ENCODE peak calls at places on chromosomes 3 and 15, in six cellular contexts. One of them, this sample, is unnamed.

GRCh38 chr3:180123928-180124327 is 87.2 kb upstream of the PEX5L start:
- DNase-seq in frontal cortex: no peak
- DNase-seq in right cardiac atrium: no peak
- DNase-seq in GM04504: no peak
- DNase-seq in KG1: no peak
- DNase-seq in left colon: no peak
- DNase-seq in this sample: no peak

GRCh38 chr15:52810346-52810745 is 20.2 kb upstream of the ONECUT1 start:
- DNase-seq in KG1: no peak
- DNase-seq in GM04504: no peak
- DNase-seq in frontal cortex: no peak
- DNase-seq in left colon: no peak
- DNase-seq in right cardiac atrium: no peak
- DNase-seq in this sample: no peak

GRCh38 chr3:150495563-150496168 is 50.6 kb downstream of the SERP1 start:
- DNase-seq in frontal cortex: peak
- DNase-seq in KG1: no peak
- DNase-seq in right cardiac atrium: no peak
- DNase-seq in left colon: no peak
- DNase-seq in GM04504: peak
- DNase-seq in this sample: no peak

GRCh38 chr3:51955893-51956770 is 951 bp downstream of the GPR62 start:
- DNase-seq in frontal cortex: peak
- DNase-seq in GM04504: no peak
- DNase-seq in KG1: peak
- DNase-seq in left colon: no peak
- DNase-seq in right cardiac atrium: peak
- DNase-seq in this sample: no peak

GRCh38 chr3:19293295-19293694 is 145.0 kb downstream of the KCNH8 start:
- DNase-seq in KG1: no peak
- DNase-seq in GM04504: no peak
- DNase-seq in left colon: no peak
- DNase-seq in frontal cortex: no peak
- DNase-seq in right cardiac atrium: no peak
- DNase-seq in this sample: no peak

GRCh38 chr3:197546307-197547085 is 9.3 kb downstream of the BDH1 start:
- DNase-seq in right cardiac atrium: no peak
- DNase-seq in GM04504: no peak
- DNase-seq in frontal cortex: no peak
- DNase-seq in left colon: no peak
- DNase-seq in KG1: no peak
- DNase-seq in this sample: no peak

GRCh38 chr15:57680021-57680420 is 26.5 kb upstream of the POLR2M start:
- DNase-seq in frontal cortex: no peak
- DNase-seq in right cardiac atrium: no peak
- DNase-seq in GM04504: peak
- DNase-seq in KG1: no peak
- DNase-seq in left colon: no peak
- DNase-seq in this sample: no peak

GRCh38 chr15:46933332-46933731 is 784.0 kb upstream of the SEMA6D start:
- DNase-seq in GM04504: no peak
- DNase-seq in KG1: no peak
- DNase-seq in left colon: no peak
- DNase-seq in right cardiac atrium: no peak
- DNase-seq in frontal cortex: no peak
- DNase-seq in this sample: no peak

GRCh38 chr3:28682126-28682525 is 333.5 kb upstream of the AZI2 start:
- DNase-seq in frontal cortex: no peak
- DNase-seq in right cardiac atrium: no peak
- DNase-seq in left colon: no peak
- DNase-seq in KG1: no peak
- DNase-seq in GM04504: no peak
- DNase-seq in this sample: no peak

GRCh38 chr3:58560771-58561311 is 16.4 kb downstream of the FAM107A start:
- DNase-seq in KG1: no peak
- DNase-seq in right cardiac atrium: no peak
- DNase-seq in left colon: no peak
- DNase-seq in frontal cortex: peak
- DNase-seq in GM04504: peak
- DNase-seq in this sample: no peak

GRCh38 chr3:196886175-196886574 is 18.5 kb downstream of the SENP5 start:
- DNase-seq in left colon: no peak
- DNase-seq in GM04504: no peak
- DNase-seq in KG1: no peak
- DNase-seq in right cardiac atrium: no peak
- DNase-seq in frontal cortex: no peak
- DNase-seq in this sample: no peak

GRCh38 chr3:166425900-166426611 is 588.8 kb upstream of the BCHE start:
- DNase-seq in left colon: no peak
- DNase-seq in GM04504: no peak
- DNase-seq in KG1: no peak
- DNase-seq in right cardiac atrium: no peak
- DNase-seq in frontal cortex: no peak
- DNase-seq in this sample: peak

GRCh38 chr3:171876651-171877272 is 33.6 kb downstream of the TMEM212 start:
- DNase-seq in right cardiac atrium: no peak
- DNase-seq in frontal cortex: no peak
- DNase-seq in left colon: no peak
- DNase-seq in KG1: no peak
- DNase-seq in GM04504: peak
- DNase-seq in this sample: no peak

GRCh38 chr3:10945683-10946287 is 46.8 kb upstream of the SLC6A1 start:
- DNase-seq in GM04504: peak
- DNase-seq in KG1: peak
- DNase-seq in frontal cortex: peak
- DNase-seq in right cardiac atrium: peak
- DNase-seq in left colon: no peak
- DNase-seq in this sample: peak

GRCh38 chr15:58369261-58369699 is 62.5 kb upstream of the LIPC start:
- DNase-seq in KG1: no peak
- DNase-seq in GM04504: peak
- DNase-seq in left colon: no peak
- DNase-seq in right cardiac atrium: no peak
- DNase-seq in frontal cortex: no peak
- DNase-seq in this sample: no peak

GRCh38 chr3:75144396-75144795 is 519.7 kb upstream of the FRG2C start:
- DNase-seq in right cardiac atrium: no peak
- DNase-seq in KG1: no peak
- DNase-seq in GM04504: no peak
- DNase-seq in frontal cortex: no peak
- DNase-seq in left colon: no peak
- DNase-seq in this sample: no peak

GRCh38 chr3:117630885-117631284 is 921.3 kb downstream of the TUSC7 start:
- DNase-seq in frontal cortex: no peak
- DNase-seq in GM04504: no peak
- DNase-seq in KG1: no peak
- DNase-seq in left colon: no peak
- DNase-seq in right cardiac atrium: no peak
- DNase-seq in this sample: no peak

GRCh38 chr15:93018574-93018973 is 70.4 kb downstream of the RGMA start:
- DNase-seq in right cardiac atrium: peak
- DNase-seq in GM04504: no peak
- DNase-seq in left colon: no peak
- DNase-seq in frontal cortex: no peak
- DNase-seq in KG1: no peak
- DNase-seq in this sample: no peak

GRCh38 chr3:50708620-50709019 is 33.9 kb downstream of the DOCK3 start:
- DNase-seq in frontal cortex: no peak
- DNase-seq in left colon: no peak
- DNase-seq in KG1: no peak
- DNase-seq in right cardiac atrium: no peak
- DNase-seq in GM04504: no peak
- DNase-seq in this sample: no peak

GRCh38 chr15:100899601-100900000 is 19.6 kb upstream of the LRRK1 start:
- DNase-seq in left colon: no peak
- DNase-seq in frontal cortex: no peak
- DNase-seq in GM04504: no peak
- DNase-seq in KG1: no peak
- DNase-seq in right cardiac atrium: no peak
- DNase-seq in this sample: no peak

GRCh38 chr3:77348244-77348855 is 308.5 kb downstream of the ROBO2 start:
- DNase-seq in frontal cortex: no peak
- DNase-seq in GM04504: no peak
- DNase-seq in left colon: no peak
- DNase-seq in KG1: no peak
- DNase-seq in right cardiac atrium: no peak
- DNase-seq in this sample: no peak

GRCh38 chr3:29642393-29643033 is 361.6 kb downstream of the RBMS3 start:
- DNase-seq in right cardiac atrium: peak
- DNase-seq in left colon: peak
- DNase-seq in GM04504: peak
- DNase-seq in frontal cortex: no peak
- DNase-seq in KG1: no peak
- DNase-seq in this sample: no peak

GRCh38 chr3:169337541-169337940 is 326.0 kb downstream of the MECOM start:
- DNase-seq in right cardiac atrium: no peak
- DNase-seq in left colon: no peak
- DNase-seq in frontal cortex: no peak
- DNase-seq in GM04504: no peak
- DNase-seq in KG1: no peak
- DNase-seq in this sample: no peak

GRCh38 chr3:187243933-187244564 is 46.8 kb downstream of the RTP1 start:
- DNase-seq in frontal cortex: no peak
- DNase-seq in left colon: no peak
- DNase-seq in KG1: no peak
- DNase-seq in right cardiac atrium: peak
- DNase-seq in GM04504: no peak
- DNase-seq in this sample: no peak

GRCh38 chr3:13705051-13705450 is 156.1 kb downstream of the FBLN2 start:
- DNase-seq in KG1: no peak
- DNase-seq in frontal cortex: no peak
- DNase-seq in left colon: peak
- DNase-seq in right cardiac atrium: no peak
- DNase-seq in GM04504: no peak
- DNase-seq in this sample: peak

GRCh38 chr3:42714151-42714852 is 11.7 kb upstream of the HHATL start:
- DNase-seq in KG1: no peak
- DNase-seq in GM04504: no peak
- DNase-seq in left colon: no peak
- DNase-seq in frontal cortex: no peak
- DNase-seq in right cardiac atrium: no peak
- DNase-seq in this sample: no peak

GRCh38 chr15:58441376-58442070 is 9.7 kb downstream of the LIPC start:
- DNase-seq in GM04504: peak
- DNase-seq in KG1: no peak
- DNase-seq in right cardiac atrium: no peak
- DNase-seq in left colon: no peak
- DNase-seq in frontal cortex: no peak
- DNase-seq in this sample: peak

This sample was measured in right lobe of liver.